ENCODE peak calls at places on chromosomes 7 and 10, in eight cellular contexts. K is GM20000; J is tibial artery; N is heart left ventricle; W is stimulated activated naive CD4-positive, alpha-beta T cell treated with Interleukin-2 at 50 U/mL for 16 hours; C is activated CD4-positive, alpha-beta T cell treated with anti-CD3 and anti-CD28 coated beads, Interleukin-2, amount 10 ng/mL, durations not matched to agents 7 days and 5 days; S is left cardiac atrium; X is NCI-H1105 treated with DMSO at 0.1 percent for 48 hours. M is an unnamed sample.

GRCh38 chr10:72173635-72174296 is 42.0 kb upstream of the ANAPC16 start:
- DNase-seq in N (no peak), S (no peak), J (no peak), K (peak), C (no peak), X (peak), W (no peak), M (no peak)

GRCh38 chr10:100882681-100883321 is 30.0 kb upstream of the SLF2 start:
- DNase-seq in N (no peak), S (peak), X (no peak), C (no peak), K (no peak), W (no peak), J (no peak), M (no peak)

GRCh38 chr7:119572541-119572940 is 700.4 kb upstream of the KCND2 start:
- DNase-seq in J (no peak), K (no peak), S (no peak), W (no peak), C (no peak), X (no peak), N (no peak), M (no peak)

GRCh38 chr10:62071846-62072281 is 170.4 kb downstream of the ARID5B start:
- DNase-seq in J (no peak), S (no peak), N (no peak), X (no peak), W (no peak), C (no peak), K (no peak), M (no peak)

GRCh38 chr7:77269360-77270075 is 69.9 kb upstream of the FGL2 start:
- DNase-seq in S (no peak), W (no peak), K (peak), X (no peak), N (no peak), J (no peak), C (no peak), M (no peak)

GRCh38 chr10:95373660-95374059 is 82.9 kb upstream of the PDLIM1 start:
- DNase-seq in J (no peak), X (no peak), S (no peak), W (no peak), C (no peak), K (no peak), N (no peak), M (no peak)

GRCh38 chr10:123622381-123622780 is 43.8 kb upstream of the GPR26 start:
- DNase-seq in W (no peak), X (no peak), K (no peak), C (no peak), J (no peak), S (no peak), N (no peak), M (no peak)

GRCh38 chr10:29689001-29689400 is 54.2 kb upstream of the SVIL start:
- DNase-seq in J (no peak), K (no peak), W (peak), X (no peak), C (no peak), N (no peak), S (no peak), M (no peak)

GRCh38 chr7:92837214-92837749 is 909 bp upstream of the CDK6 start:
- DNase-seq in K (no peak), C (no peak), S (no peak), W (no peak), J (no peak), N (no peak), X (peak), M (no peak)

GRCh38 chr10:132229834-132230556 is 43.2 kb downstream of the DPYSL4 start:
- DNase-seq in X (no peak), W (no peak), C (peak), S (no peak), K (peak), J (no peak), N (no peak), M (peak)

GRCh38 chr10:80290474-80291220 is 1.2 kb upstream of the MAT1A start:
- DNase-seq in N (no peak), S (no peak), C (no peak), K (no peak), W (no peak), J (no peak), X (no peak), M (no peak)

GRCh38 chr7:74452748-74453320 is 872 bp upstream of the GTF2IRD1 start:
- DNase-seq in J (peak), N (no peak), S (no peak), X (no peak), C (no peak), W (peak), K (no peak), M (peak)

GRCh38 chr10:113735913-113736312 is 15.6 kb upstream of the PLEKHS1 start:
- DNase-seq in W (no peak), J (no peak), X (peak), C (no peak), K (peak), S (no peak), N (no peak), M (no peak)

GRCh38 chr10:94423627-94424026 is 21.3 kb downstream of the TBC1D12 start:
- DNase-seq in N (no peak), S (no peak), J (no peak), W (no peak), C (no peak), K (no peak), X (no peak), M (no peak)

GRCh38 chr7:89680161-89680560 is 474.1 kb upstream of the STEAP1 start:
- DNase-seq in N (no peak), X (no peak), K (no peak), C (no peak), W (no peak), S (no peak), J (no peak), M (no peak)

M was measured in psoas muscle.